ENCODE peak calls at places on chromosomes 11 and 22, in four cellular contexts. One of them, this sample, is unnamed.

GRCh38 chr11:10455637-10456487 is 798 bp downstream of the AMPD3 start:
- DNase-seq in NCI-H82: peak; percentile 78
- DNase-seq in posterior cingulate gyrus: peak; percentile 50
- DNase-seq in GM18507: no peak
- DNase-seq in this sample: peak; percentile 43

GRCh38 chr11:5366856-5367255 is 15.5 kb downstream of the OR51B6 start:
- DNase-seq in NCI-H82: no peak
- DNase-seq in posterior cingulate gyrus: no peak
- DNase-seq in GM18507: no peak
- DNase-seq in this sample: no peak

GRCh38 chr22:39658806-39659463 is 88.4 kb downstream of the CACNA1I start:
- DNase-seq in NCI-H82: no peak
- DNase-seq in posterior cingulate gyrus: no peak
- DNase-seq in GM18507: no peak
- DNase-seq in this sample: no peak

GRCh38 chr11:116970485-116971292 is 127.5 kb downstream of the SIK3 start:
- DNase-seq in NCI-H82: no peak
- DNase-seq in posterior cingulate gyrus: no peak
- DNase-seq in GM18507: no peak
- DNase-seq in this sample: no peak

GRCh38 chr22:49473286-49473685 is 354.4 kb downstream of the BRD1 start:
- DNase-seq in NCI-H82: no peak
- DNase-seq in posterior cingulate gyrus: no peak
- DNase-seq in GM18507: no peak
- DNase-seq in this sample: no peak

GRCh38 chr11:27248430-27249207 is 114.4 kb downstream of the CCDC34 start:
- DNase-seq in NCI-H82: no peak
- DNase-seq in posterior cingulate gyrus: no peak
- DNase-seq in GM18507: no peak
- DNase-seq in this sample: no peak

GRCh38 chr11:72954860-72955259 is 140.6 kb downstream of the ATG16L2 start:
- DNase-seq in NCI-H82: no peak
- DNase-seq in posterior cingulate gyrus: no peak
- DNase-seq in GM18507: no peak
- DNase-seq in this sample: peak; percentile 41

GRCh38 chr11:119108151-119108856 is 1.2 kb downstream of the C2CD2L start:
- DNase-seq in NCI-H82: peak; percentile 63
- DNase-seq in posterior cingulate gyrus: no peak
- DNase-seq in GM18507: no peak
- DNase-seq in this sample: no peak

GRCh38 chr11:3199537-3200295 is 18.9 kb downstream of the MRGPRG start:
- DNase-seq in NCI-H82: no peak
- DNase-seq in posterior cingulate gyrus: no peak
- DNase-seq in GM18507: no peak
- DNase-seq in this sample: no peak

GRCh38 chr11:120372296-120372695 is 36.1 kb downstream of the ARHGEF12 start:
- DNase-seq in NCI-H82: no peak
- DNase-seq in posterior cingulate gyrus: no peak
- DNase-seq in GM18507: no peak
- DNase-seq in this sample: no peak

GRCh38 chr22:19178065-19178658 is 374 bp downstream of the SLC25A1 start:
- DNase-seq in NCI-H82: peak; percentile 75
- DNase-seq in posterior cingulate gyrus: no peak
- DNase-seq in GM18507: peak; percentile 20
- DNase-seq in this sample: no peak

GRCh38 chr11:114340311-114341131 is 44.3 kb downstream of the NNMT start:
- DNase-seq in NCI-H82: peak; percentile 76
- DNase-seq in posterior cingulate gyrus: peak; percentile 48
- DNase-seq in GM18507: no peak
- DNase-seq in this sample: no peak

GRCh38 chr11:114259124-114259526 is 37.1 kb upstream of the NNMT start:
- DNase-seq in NCI-H82: peak; percentile 40
- DNase-seq in posterior cingulate gyrus: peak; percentile 51
- DNase-seq in GM18507: no peak
- DNase-seq in this sample: no peak